ENCODE peak calls at places on chromosomes 13 and 19, in ten cellular contexts. Z is fibroblast of pulmonary artery, F is cardiac muscle cell, U is SK-N-SH, W is mesendoderm, E is IMR-90, B is astrocyte of the spinal cord, T is OCI-LY7, L is tibial nerve, O is HCT116. A is an unnamed sample.

GRCh38 chr19:49645592-49645991 is 3.6 kb downstream of the SCAF1 start:
- DNase-seq in T (no peak), L (no peak), O (no peak), B (no peak), F (no peak), Z (no peak), U (no peak), E (no peak), W (no peak), A (no peak)

GRCh38 chr19:38974599-38975213 is 836 bp downstream of the FBXO17 start:
- DNase-seq in B (no peak), L (no peak), F (no peak), W (no peak), O (no peak), T (no peak), U (peak; percentile 34), Z (peak; percentile 30), E (no peak), A (no peak)

GRCh38 chr13:95607363-95607762 is 37.1 kb downstream of the DZIP1 start:
- DNase-seq in B (peak; percentile 68), T (no peak), L (no peak), U (no peak), E (peak; percentile 64), O (no peak), W (no peak), F (no peak), Z (peak; percentile 80), A (no peak)

GRCh38 chr13:29581666-29582065 is 13.8 kb downstream of the SLC7A1 start:
- DNase-seq in B (no peak), L (no peak), W (peak; percentile 75), O (no peak), Z (no peak), U (no peak), T (no peak), E (no peak), F (no peak), A (no peak)

GRCh38 chr19:34482380-34483250 is 1.1 kb downstream of the WTIP start:
- DNase-seq in O (no peak), T (no peak), W (peak; percentile 52), E (peak; percentile 37), B (peak; percentile 22), Z (peak; percentile 46), L (no peak), U (peak; percentile 70), F (peak; percentile 64), A (no peak)

GRCh38 chr13:39930060-39930459 is 274.6 kb downstream of the COG6 start:
- DNase-seq in U (no peak), W (no peak), B (no peak), E (no peak), O (no peak), T (no peak), L (no peak), Z (no peak), F (no peak), A (no peak)

GRCh38 chr13:106521101-106521799 is 14.2 kb downstream of the EFNB2 start:
- DNase-seq in B (no peak), W (no peak), Z (no peak), U (no peak), L (no peak), O (no peak), E (no peak), F (no peak), T (no peak), A (no peak)

GRCh38 chr19:46813570-46814358 is 25.4 kb upstream of the SLC1A5 start:
- DNase-seq in F (no peak), L (peak; percentile 81), T (no peak), Z (peak; percentile 92), U (no peak), W (no peak), E (peak; percentile 46), B (peak; percentile 72), O (no peak), A (no peak)

GRCh38 chr13:20977394-20977793 is 74.8 kb upstream of the XPO4 start:
- DNase-seq in Z (no peak), E (no peak), W (no peak), T (no peak), B (no peak), F (no peak), O (no peak), L (no peak), U (no peak), A (no peak)
- H3K4me3 ChIP-seq in Z (no peak overlapping the region), E (no peak overlapping the region), W (no peak overlapping the region), T (no peak overlapping the region), B (no peak overlapping the region), F (no peak overlapping the region), O (no peak overlapping the region), L (no peak overlapping the region), U (no peak overlapping the region), A (no peak overlapping the region)

DNA sequence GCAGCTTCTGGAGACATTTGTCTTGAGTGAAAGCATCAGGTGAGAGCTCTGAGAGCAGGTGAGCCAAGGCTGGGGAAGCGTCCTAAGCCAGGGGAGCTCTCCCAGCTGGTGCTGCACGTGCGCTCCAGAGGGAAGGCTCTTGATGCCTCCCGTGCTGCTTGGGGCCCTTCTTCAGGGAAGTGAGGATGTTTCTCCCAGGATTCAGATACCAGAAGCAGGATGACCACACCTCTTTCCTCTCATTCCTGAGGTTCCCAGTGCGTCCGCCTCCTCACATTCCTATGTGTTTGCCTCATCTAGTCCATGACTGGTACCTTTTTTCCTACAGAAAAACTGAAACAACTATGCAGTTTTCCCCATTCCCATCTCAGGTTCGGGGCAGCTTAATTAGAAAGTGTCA is 231.0 kb upstream of the IRS2 start:
- DNase-seq in E (peak; percentile 95), U (no peak), F (no peak), Z (peak; percentile 92), B (peak; percentile 81), W (peak; percentile 96), O (peak; percentile 74), L (no peak), T (no peak), A (no peak)
- H3K4me3 ChIP-seq in E (no peak overlapping the region), U (no peak overlapping the region), F (no peak overlapping the region), Z (no peak overlapping the region), B (no peak overlapping the region), W (no peak overlapping the region), O (peak overlapping the region; percentile 25), L (no peak overlapping the region), T (no peak overlapping the region), A (no peak overlapping the region)

GRCh38 chr19:53873451-53874383 is 6.0 kb downstream of the MYADM start:
- DNase-seq in L (no peak), T (no peak), U (no peak), E (no peak), B (no peak), W (no peak), F (no peak), O (no peak), Z (no peak), A (no peak)

GRCh38 chr19:53868892-53869804 is 1.5 kb downstream of the MYADM start:
- DNase-seq in U (peak; percentile 91), B (peak; percentile 94), T (peak; percentile 46), O (peak; percentile 61), L (peak; percentile 70), W (peak; percentile 96), F (peak; percentile 95), E (peak; percentile 84), Z (peak; percentile 91), A (peak; percentile 65)

GRCh38 chr19:53872762-53873161 is 5.1 kb downstream of the MYADM start:
- DNase-seq in Z (no peak), T (no peak), L (no peak), O (no peak), W (no peak), E (no peak), B (no peak), F (no peak), U (no peak), A (no peak)

GRCh38 chr19:53870485-53870844 is 2.8 kb downstream of the MYADM start:
- DNase-seq in E (no peak), W (peak; percentile 49), T (peak; percentile 22), F (no peak), L (no peak), Z (no peak), B (no peak), O (no peak), U (no peak), A (no peak)

DNA sequence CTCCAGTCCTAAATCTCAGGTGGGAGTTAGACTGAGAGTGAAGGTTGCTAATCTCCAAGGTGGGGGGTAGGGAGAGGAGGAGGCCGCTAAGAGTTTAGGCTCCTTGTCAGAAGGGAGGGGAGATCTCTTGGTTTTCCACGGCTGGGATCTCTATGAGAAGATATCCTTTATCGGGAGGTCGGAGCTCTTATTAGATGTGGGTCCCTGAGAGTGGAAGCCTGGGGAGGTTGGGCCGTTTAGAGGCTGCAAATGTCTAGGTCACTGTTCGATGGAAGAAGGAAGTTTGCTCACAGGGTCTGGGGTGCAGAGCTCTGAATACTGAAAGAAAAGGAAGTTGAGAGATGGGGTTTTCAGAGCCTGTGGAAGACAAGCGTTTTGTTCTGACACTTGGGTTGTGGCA is 3.8 kb downstream of the MYADM start:
- DNase-seq in F (no peak), L (no peak), O (no peak), W (no peak), U (no peak), T (no peak), B (no peak), E (no peak), Z (no peak), A (no peak)
- H3K4me3 ChIP-seq in F (no peak overlapping the region), L (no peak overlapping the region), O (no peak overlapping the region), W (no peak overlapping the region), U (no peak overlapping the region), T (no peak overlapping the region), B (no peak overlapping the region), E (no peak overlapping the region), Z (no peak overlapping the region), A (no peak overlapping the region)

GRCh38 chr19:12641456-12641855 is 25.1 kb downstream of the MAN2B1 start:
- DNase-seq in U (no peak), B (no peak), T (no peak), L (no peak), Z (no peak), W (no peak), O (no peak), F (no peak), E (no peak), A (no peak)

GRCh38 chr19:12636631-12637030 is 25.9 kb downstream of the ZNF791 start:
- DNase-seq in F (no peak), W (no peak), U (no peak), T (no peak), Z (no peak), E (no peak), O (no peak), L (no peak), B (no peak), A (no peak)

GRCh38 chr19:12642506-12642905 is 24.0 kb downstream of the MAN2B1 start:
- DNase-seq in Z (no peak), F (no peak), W (no peak), B (no peak), E (no peak), O (no peak), T (no peak), U (no peak), L (no peak), A (no peak)

GRCh38 chr19:12638611-12639182 is 27.8 kb downstream of the MAN2B1 start:
- DNase-seq in F (no peak), Z (no peak), E (no peak), L (no peak), U (no peak), W (no peak), B (no peak), O (no peak), T (no peak), A (no peak)

DNA sequence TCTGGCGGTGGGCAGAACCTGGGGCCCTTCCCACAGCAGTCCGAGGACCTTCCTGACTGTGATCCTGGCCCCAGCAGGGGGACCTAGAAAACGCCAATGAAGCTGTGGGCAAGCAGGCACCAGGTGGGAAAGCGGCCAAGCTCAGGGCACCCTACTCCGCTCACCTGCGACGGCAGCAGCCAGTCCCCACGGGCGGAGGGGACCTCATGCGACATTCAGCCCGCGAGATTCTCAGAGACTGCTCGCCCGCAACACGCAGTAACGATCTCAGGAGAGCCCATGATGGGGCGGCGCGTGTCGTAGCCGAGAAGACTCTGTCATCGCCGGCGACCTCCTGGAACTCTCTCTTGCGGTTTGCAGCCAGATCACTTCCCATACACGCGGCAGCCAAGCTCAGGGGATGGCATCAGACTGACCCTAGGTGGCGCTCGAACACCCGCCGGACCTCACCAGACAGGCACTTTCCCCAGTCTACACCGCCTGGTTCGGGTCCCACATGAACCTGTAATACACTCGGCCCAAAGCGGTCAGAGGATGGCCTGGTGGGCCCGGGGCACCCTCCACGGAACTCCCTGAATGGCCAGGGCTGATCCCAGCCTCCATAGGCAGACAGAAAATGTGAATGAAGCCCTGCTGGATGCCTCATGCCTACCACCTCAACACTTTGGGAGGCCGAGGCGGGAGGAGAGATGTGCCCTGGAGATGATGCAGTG is 26.5 kb downstream of the MAN2B1 start:
- DNase-seq in L (peak; percentile 72), B (peak; percentile 71), W (peak; percentile 91), E (peak; percentile 77), O (peak; percentile 16), Z (peak; percentile 82), F (peak; percentile 85), U (peak; percentile 92), T (peak; percentile 83), A (peak; percentile 58)
- H3K4me3 ChIP-seq in L (peak overlapping the region; percentile 23), B (no peak overlapping the region), W (no peak overlapping the region), E (no peak overlapping the region), O (no peak overlapping the region), Z (peak overlapping the region; percentile 11), F (no peak overlapping the region), U (peak overlapping the region; percentile 46), T (no peak overlapping the region), A (no peak overlapping the region)